ENCODE peak calls at places on chromosome 13, in six cellular contexts. F, S, Y, H, J and P are unnamed samples.

GRCh38 chr13:113305208-113305607 is 8.2 kb downstream of the LAMP1 start:
- DNase-seq in F (no peak), S (no peak), Y (peak; percentile 19), H (no peak), J (no peak), P (no peak)

GRCh38 chr13:111167290-111167689 is 52.2 kb downstream of the ARHGEF7 start:
- DNase-seq in F (no peak), S (no peak), Y (no peak), H (no peak), J (no peak), P (no peak)

GRCh38 chr13:27006519-27007161 is 165.0 kb downstream of the USP12 start:
- DNase-seq in F (no peak), S (no peak), Y (peak; percentile 77), H (no peak), J (no peak), P (no peak)

GRCh38 chr13:39767791-39768564 is 112.5 kb downstream of the COG6 start:
- DNase-seq in F (no peak), S (no peak), Y (no peak), H (no peak), J (no peak), P (no peak)

GRCh38 chr13:64758520-64758919 is 2471.6 kb downstream of the PCDH9 start:
- DNase-seq in F (no peak), S (no peak), Y (no peak), H (no peak), J (no peak), P (no peak)

GRCh38 chr13:81116461-81117282 is 775.7 kb upstream of the SPRY2 start:
- DNase-seq in F (no peak), S (no peak), Y (no peak), H (no peak), J (no peak), P (no peak)

GRCh38 chr13:111121421-111121820 is 6.3 kb downstream of the ARHGEF7 start:
- DNase-seq in F (no peak), S (no peak), Y (no peak), H (no peak), J (no peak), P (no peak)

GRCh38 chr13:64855506-64855905 is 2374.6 kb downstream of the PCDH9 start:
- DNase-seq in F (no peak), S (no peak), Y (no peak), H (no peak), J (no peak), P (no peak)

GRCh38 chr13:50408068-50408467 is 392.8 kb downstream of the KCNRG start:
- DNase-seq in F (no peak), S (no peak), Y (no peak), H (no peak), J (no peak), P (no peak)

GRCh38 chr13:95503662-95504061 is 48.9 kb upstream of the CLDN10 start:
- DNase-seq in F (no peak), S (no peak), Y (no peak), H (no peak), J (no peak), P (no peak)

GRCh38 chr13:52405767-52406494 is at the start of gene THSD1:
- DNase-seq in F (no peak), S (peak; percentile 34), Y (no peak), H (no peak), J (peak; percentile 86), P (peak; percentile 57)

GRCh38 chr13:63435668-63436275 is 2020.1 kb upstream of the PCDH20 start:
- DNase-seq in F (no peak), S (no peak), Y (no peak), H (no peak), J (no peak), P (no peak)

GRCh38 chr13:40790232-40790631 is 821 bp downstream of the SLC25A15 start:
- DNase-seq in F (no peak), S (no peak), Y (no peak), H (no peak), J (no peak), P (no peak)

GRCh38 chr13:107586216-107586615 is 629.1 kb downstream of the LIG4 start:
- DNase-seq in F (no peak), S (no peak), Y (no peak), H (no peak), J (no peak), P (no peak)